ENCODE peak calls at places on chromosomes 4 and X, in four cellular contexts. X, T, Q and R are unnamed samples.

GRCh38 chr4:114694770-114695169 is 96.2 kb downstream of the UGT8 start:
- DNase-seq in X (no peak), T (peak), Q (peak), R (no peak)

GRCh38 chr4:79958511-79959264 is 114.3 kb downstream of the ANTXR2 start:
- DNase-seq in X (no peak), T (no peak), Q (no peak), R (no peak)

GRCh38 chrX:54529559-54530357 is at the start of gene GNL3L:
- DNase-seq in X (peak), T (peak), Q (peak), R (peak)

GRCh38 chr4:1446502-1447153 is 40.4 kb upstream of the NKX1-1 start:
- DNase-seq in X (no peak), T (no peak), Q (no peak), R (no peak)

GRCh38 chr4:24857996-24858395 is 54.8 kb downstream of the CCDC149 start:
- DNase-seq in X (no peak), T (peak), Q (peak), R (peak)

GRCh38 chr4:78809928-78810835 is 34.0 kb downstream of the BMP2K start:
- DNase-seq in X (no peak), T (no peak), Q (no peak), R (no peak)

GRCh38 chrX:25028726-25029125 is 13.0 kb upstream of the ARX start:
- DNase-seq in X (no peak), T (peak), Q (no peak), R (no peak)

GRCh38 chr4:8688908-8689445 is 96.4 kb downstream of the CPZ start:
- DNase-seq in X (no peak), T (no peak), Q (no peak), R (no peak)

GRCh38 chrX:13647709-13648212 is 5.2 kb upstream of the TCEANC start:
- DNase-seq in X (no peak), T (peak), Q (no peak), R (peak)

GRCh38 chr4:81919810-81920209 is 448.1 kb upstream of the RASGEF1B start:
- DNase-seq in X (no peak), T (no peak), Q (no peak), R (no peak)

GRCh38 chr4:26299254-26299882 is 21.4 kb upstream of the RBPJ start:
- DNase-seq in X (no peak), T (no peak), Q (no peak), R (no peak)

GRCh38 chr4:120348521-120348920 is 281.9 kb upstream of the MAD2L1 start:
- DNase-seq in X (no peak), T (peak), Q (no peak), R (no peak)

GRCh38 chr4:71732706-71733105 is 51.2 kb downstream of the GC start:
- DNase-seq in X (no peak), T (peak), Q (peak), R (peak)

GRCh38 chr4:116705466-116705865 is 379.9 kb downstream of the TRAM1L1 start:
- DNase-seq in X (no peak), T (no peak), Q (no peak), R (no peak)

GRCh38 chr4:6221851-6222760 is 21.8 kb upstream of the JAKMIP1 start:
- DNase-seq in X (no peak), T (peak), Q (no peak), R (no peak)

GRCh38 chr4:139672215-139672614 is 6.6 kb downstream of the MGST2 start:
- DNase-seq in X (no peak), T (no peak), Q (no peak), R (no peak)

GRCh38 chrX:107000013-107000515 is at the start of gene MORC4:
- DNase-seq in X (peak), T (peak), Q (peak), R (peak)

GRCh38 chr4:8855781-8856245 is 15.8 kb downstream of the HMX1 start:
- DNase-seq in X (no peak), T (no peak), Q (no peak), R (no peak)

GRCh38 chr4:118729287-118730286 is 44.4 kb downstream of the METTL14 start:
- DNase-seq in X (no peak), T (peak), Q (peak), R (peak)

GRCh38 chr4:56689661-56690060 is 8.6 kb upstream of the HOPX start:
- DNase-seq in X (no peak), T (no peak), Q (no peak), R (no peak)

GRCh38 chrX:119529355-119530276 is 35.6 kb downstream of the STEEP1 start:
- DNase-seq in X (no peak), T (no peak), Q (no peak), R (no peak)

GRCh38 chr4:25144870-25145481 is 15.3 kb downstream of the SEPSECS start:
- DNase-seq in X (no peak), T (peak), Q (no peak), R (peak)

GRCh38 chrX:151796576-151796975 is 62.0 kb downstream of the CNGA2 start:
- DNase-seq in X (no peak), T (no peak), Q (no peak), R (no peak)

GRCh38 chr4:121898150-121898549 is 27.9 kb upstream of the BBS7 start:
- DNase-seq in X (no peak), T (no peak), Q (no peak), R (no peak)

GRCh38 chr4:180058731-180059215 is 2184.4 kb upstream of the TENM3 start:
- DNase-seq in X (peak), T (peak), Q (peak), R (peak)